ENCODE peak calls at places on chromosomes 6 and 20, in seven cellular contexts. W, Y, I, J, S, H and U are unnamed samples.

GRCh38 chr20:840503-840857 is 7.0 kb downstream of the FAM110A start:
- DNase-seq in J (no peak), H (no peak), I (no peak), Y (no peak), W (no peak), S (no peak), U (no peak)

GRCh38 chr20:1533059-1533458 is 24.4 kb downstream of the SIRPD start:
- DNase-seq in H (no peak), Y (no peak), W (no peak), I (no peak), S (no peak), J (no peak), U (peak; percentile 20)

GRCh38 chr6:159959165-159959975 is 9.5 kb upstream of the IGF2R start:
- DNase-seq in W (no peak), I (no peak), H (no peak), Y (no peak), J (no peak), S (no peak), U (no peak)

GRCh38 chr6:5249451-5250122 is 11.2 kb downstream of the LYRM4 start:
- DNase-seq in H (no peak), S (no peak), J (no peak), W (no peak), I (no peak), Y (no peak), U (peak; percentile 48)

GRCh38 chr6:12931639-12932038 is 215.1 kb downstream of the PHACTR1 start:
- DNase-seq in S (no peak), J (no peak), Y (no peak), W (no peak), I (no peak), H (no peak), U (no peak)

GRCh38 chr6:73121421-73121993 is 103.8 kb downstream of the KHDC1L start:
- DNase-seq in H (no peak), J (peak; percentile 56), Y (peak; percentile 5), I (no peak), W (no peak), S (no peak), U (peak; percentile 35)

GRCh38 chr20:32457476-32457986 is 99.4 kb downstream of the ASXL1 start:
- DNase-seq in J (peak; percentile 63), Y (peak; percentile 58), W (peak; percentile 66), I (peak; percentile 60), H (peak; percentile 85), S (peak; percentile 58), U (peak; percentile 45)

GRCh38 chr6:46191961-46192360 is 21.2 kb upstream of the ENPP5 start:
- DNase-seq in I (no peak), Y (peak; percentile 56), W (no peak), H (no peak), S (no peak), J (peak; percentile 90), U (peak; percentile 77)

GRCh38 chr20:34334654-34335407 is 28.2 kb upstream of the ITCH start:
- DNase-seq in S (no peak), W (no peak), I (no peak), H (no peak), Y (no peak), J (no peak), U (no peak)

GRCh38 chr6:28977351-28978136 is 27.6 kb downstream of the ZNF311 start:
- DNase-seq in H (no peak), Y (no peak), J (peak; percentile 89), W (no peak), S (no peak), I (no peak), U (peak; percentile 34)

GRCh38 chr20:11447371-11448100 is 470.2 kb upstream of the BTBD3 start:
- DNase-seq in J (no peak), W (no peak), I (no peak), Y (no peak), S (no peak), H (no peak), U (no peak)

GRCh38 chr20:40390654-40391053 is 298.4 kb downstream of the MAFB start:
- DNase-seq in S (no peak), H (no peak), I (no peak), W (no peak), J (no peak), Y (peak; percentile 9), U (no peak)

DNA sequence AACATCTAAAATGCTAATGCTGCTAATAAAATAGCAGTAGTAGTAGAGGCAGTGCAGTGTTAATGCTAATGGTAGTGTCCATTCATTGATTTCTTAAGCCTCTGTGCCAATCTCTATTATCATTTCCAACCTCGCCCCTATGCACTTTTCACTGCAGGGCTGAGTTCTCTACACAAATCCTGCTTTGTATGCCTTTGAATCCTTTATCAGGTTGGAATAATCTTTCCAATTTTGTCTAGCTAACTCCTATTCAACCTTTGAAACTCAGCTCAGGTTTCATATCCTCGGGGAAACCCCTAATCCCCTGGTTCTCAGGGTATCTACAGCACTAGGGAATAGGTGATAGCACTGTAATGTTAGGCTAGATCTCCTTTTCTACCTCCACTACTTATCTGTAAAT is 284.0 kb upstream of the RUNX2 start:
- DNase-seq in Y (no peak), H (no peak), W (no peak), S (no peak), I (no peak), J (no peak), U (no peak)
- H3K4me3 ChIP-seq in Y (no peak overlapping the region), H (no peak overlapping the region), W (no peak overlapping the region), S (no peak overlapping the region), I (no peak overlapping the region), J (no peak overlapping the region), U (no peak overlapping the region)

GRCh38 chr6:15906393-15906976 is 222.4 kb upstream of the MYLIP start:
- DNase-seq in H (no peak), I (no peak), J (no peak), Y (no peak), W (no peak), S (no peak), U (no peak)
- H3K4me3 ChIP-seq in H (no peak overlapping the region), I (no peak overlapping the region), J (no peak overlapping the region), Y (no peak overlapping the region), W (no peak overlapping the region), S (no peak overlapping the region), U (no peak overlapping the region)

GRCh38 chr6:44224978-44225330 is 1.6 kb downstream of the SLC29A1 start:
- DNase-seq in W (no peak), J (no peak), S (no peak), I (no peak), Y (no peak), H (no peak), U (no peak)

GRCh38 chr6:44224154-44224977 is 971 bp downstream of the SLC29A1 start:
- DNase-seq in I (no peak), W (no peak), H (no peak), J (peak; percentile 28), S (no peak), Y (no peak), U (no peak)

GRCh38 chr6:44226368-44227137 is 3.2 kb downstream of the SLC29A1 start:
- DNase-seq in Y (no peak), J (no peak), I (no peak), W (no peak), S (no peak), H (no peak), U (no peak)

GRCh38 chr6:44227138-44227770 is 3.9 kb downstream of the SLC29A1 start:
- DNase-seq in W (no peak), H (no peak), Y (no peak), J (no peak), I (no peak), S (no peak), U (no peak)

GRCh38 chr6:44225579-44226325 is 2.4 kb downstream of the SLC29A1 start:
- DNase-seq in S (no peak), H (no peak), I (no peak), W (no peak), Y (no peak), J (no peak), U (no peak)
- H3K4me3 ChIP-seq in S (no peak overlapping the region), H (no peak overlapping the region), I (no peak overlapping the region), W (no peak overlapping the region), Y (no peak overlapping the region), J (no peak overlapping the region), U (no peak overlapping the region)

DNA sequence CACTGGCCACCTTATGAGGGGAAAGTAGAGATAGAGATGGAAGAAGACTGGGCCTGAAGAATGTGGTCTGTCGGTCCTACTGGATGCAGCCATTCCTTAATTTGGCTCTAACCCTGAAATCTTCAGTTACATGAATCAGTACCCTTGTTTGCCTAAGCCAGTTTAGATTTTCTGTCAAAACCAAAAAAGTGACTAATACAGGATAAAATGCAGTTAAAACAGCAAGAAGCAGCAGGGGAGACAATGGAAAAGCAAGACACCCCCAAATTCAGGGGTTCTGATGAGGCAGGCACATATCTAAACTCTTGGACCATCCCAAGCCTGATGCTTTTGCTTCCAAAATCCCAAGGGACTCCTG is 17.4 kb upstream of the UBE2V1 start:
- DNase-seq in H (no peak), I (no peak), Y (no peak), J (peak; percentile 39), W (no peak), S (no peak), U (peak; percentile 18)
- H3K4me3 ChIP-seq in H (no peak overlapping the region), I (no peak overlapping the region), Y (no peak overlapping the region), J (no peak overlapping the region), W (no peak overlapping the region), S (no peak overlapping the region), U (no peak overlapping the region)

GRCh38 chr20:59163641-59164530 is at the start of gene ZNF831:
- DNase-seq in W (no peak), I (no peak), J (no peak), S (no peak), Y (no peak), H (no peak), U (no peak)

GRCh38 chr20:59165389-59165785 is 1.8 kb downstream of the ZNF831 start:
- DNase-seq in W (no peak), I (no peak), J (no peak), S (no peak), Y (no peak), H (no peak), U (no peak)

GRCh38 chr20:59164681-59165388 is 1.2 kb downstream of the ZNF831 start:
- DNase-seq in H (no peak), W (no peak), S (no peak), Y (no peak), I (no peak), J (no peak), U (no peak)

GRCh38 chr20:59161626-59162170 is 1.9 kb upstream of the ZNF831 start:
- DNase-seq in S (no peak), W (no peak), I (no peak), H (no peak), J (no peak), Y (no peak), U (no peak)

DNA sequence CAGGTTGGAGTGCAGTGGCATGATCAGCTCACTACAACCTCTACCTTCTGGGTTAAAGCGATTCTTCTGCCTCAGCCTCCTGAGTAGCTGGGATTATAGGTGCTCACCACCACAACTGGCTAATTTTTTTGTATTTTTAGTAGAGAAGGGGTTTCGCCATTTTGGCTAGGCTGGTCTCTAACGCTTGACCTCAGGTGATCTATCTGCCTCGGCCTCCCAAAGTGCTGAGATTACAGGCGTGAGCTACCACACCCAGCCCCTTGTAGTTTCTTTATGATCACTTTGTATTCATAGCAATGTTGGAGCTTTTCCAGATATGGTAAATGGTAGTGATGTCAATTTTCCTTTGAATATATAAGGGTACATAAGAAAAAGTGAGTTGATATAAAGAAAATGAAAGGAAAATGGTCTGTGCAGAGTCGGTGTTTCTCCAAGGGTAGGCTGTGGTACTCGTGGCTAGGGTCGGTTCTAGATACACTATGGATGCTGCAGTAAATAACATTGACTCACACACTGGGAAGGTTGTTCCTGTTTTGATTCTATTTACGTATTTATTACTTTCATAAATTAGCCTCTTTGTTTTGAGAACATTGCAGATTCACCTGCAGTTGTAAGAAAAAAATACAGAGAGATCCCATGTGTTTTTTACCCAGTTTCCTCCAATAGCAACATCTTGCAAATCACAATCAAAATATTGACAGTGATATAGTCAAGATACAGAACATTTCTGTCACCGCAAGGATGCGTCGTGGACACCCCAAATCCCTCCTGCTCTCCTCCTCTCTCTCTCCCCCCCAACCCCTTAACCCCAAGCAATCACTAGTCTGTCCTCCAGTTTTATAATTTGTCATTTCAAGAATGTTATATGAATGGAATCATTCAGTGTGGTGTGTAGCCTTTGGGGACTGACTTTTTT is 2.4 kb downstream of the ZNF831 start:
- DNase-seq in J (no peak), Y (no peak), H (no peak), S (no peak), W (no peak), I (no peak), U (no peak)
- H3K4me3 ChIP-seq in J (no peak overlapping the region), Y (no peak overlapping the region), H (no peak overlapping the region), S (no peak overlapping the region), W (no peak overlapping the region), I (no peak overlapping the region), U (no peak overlapping the region)